ENCODE peak calls at places on chromosome 13, in four cellular contexts. U is activated CD8-positive, alpha-beta memory T cell treated with anti-CD3 and anti-CD28 coated beads for 1 hour; R is iris pigment epithelial cell; V is NCI-H1436. T is an unnamed sample.

GRCh38 chr13:77533875-77534788 is 1.4 kb upstream of the SCEL start:
- DNase-seq in R (peak; percentile 11), V (peak; percentile 20), U (no peak), T (no peak)

GRCh38 chr13:32751340-32751739 is 165.1 kb downstream of the PDS5B start:
- DNase-seq in R (no peak), U (no peak), V (no peak), T (no peak)

GRCh38 chr13:44307255-44307654 is 66.4 kb upstream of the SERP2 start:
- DNase-seq in R (no peak), U (no peak), V (no peak), T (no peak)

GRCh38 chr13:75481176-75482069 is 546 bp downstream of the TBC1D4 start:
- DNase-seq in R (peak; percentile 43), U (no peak), V (peak; percentile 51), T (no peak)

GRCh38 chr13:20973886-20974285 is 71.3 kb upstream of the XPO4 start:
- DNase-seq in R (no peak), U (no peak), V (no peak), T (no peak)

GRCh38 chr13:24511824-24512207 is 762 bp downstream of the PARP4 start:
- DNase-seq in V (no peak), R (no peak), U (no peak), T (no peak)

GRCh38 chr13:62837895-62838294 is 1422.2 kb upstream of the PCDH20 start:
- DNase-seq in U (no peak), R (peak; percentile 31), V (no peak), T (no peak)

GRCh38 chr13:98780972-98781869 is 28.7 kb upstream of the SLC15A1 start:
- DNase-seq in U (no peak), R (no peak), V (no peak), T (no peak)

GRCh38 chr13:99875391-99875790 is 96.2 kb downstream of the ZIC5 start:
- DNase-seq in V (no peak), R (no peak), U (no peak), T (no peak)

GRCh38 chr13:45409993-45410392 is 8.2 kb downstream of the SLC25A30 start:
- DNase-seq in R (no peak), V (no peak), U (no peak), T (no peak)

GRCh38 chr13:95481051-95481775 is 71.3 kb upstream of the CLDN10 start:
- DNase-seq in U (no peak), R (no peak), V (no peak), T (no peak)

GRCh38 chr13:44583126-44583525 is 7.0 kb upstream of the TSC22D1 start:
- DNase-seq in R (no peak), V (no peak), U (no peak), T (no peak)

GRCh38 chr13:28984326-28984725 is 164.2 kb downstream of the MTUS2 start:
- DNase-seq in U (no peak), V (no peak), R (no peak), T (no peak)

GRCh38 chr13:43006893-43007631 is 15.0 kb upstream of the EPSTI1 start:
- DNase-seq in U (no peak), R (peak; percentile 77), V (no peak), T (no peak)

GRCh38 chr13:59746291-59746962 is 417.3 kb downstream of the DIAPH3 start:
- DNase-seq in U (no peak), V (no peak), R (peak; percentile 77), T (no peak)

GRCh38 chr13:113582841-113583631 is 1.5 kb upstream of the TFDP1 start:
- DNase-seq in V (no peak), U (no peak), R (no peak), T (no peak)

GRCh38 chr13:113527272-113527958 is 36.9 kb upstream of the DCUN1D2 start:
- DNase-seq in U (no peak), R (no peak), V (no peak), T (no peak)

GRCh38 chr13:95221991-95222732 is 79.1 kb downstream of the ABCC4 start:
- DNase-seq in U (no peak), R (no peak), V (no peak), T (no peak)

GRCh38 chr13:73991384-73991783 is 142.8 kb downstream of the KLF12 start:
- DNase-seq in V (no peak), U (no peak), R (no peak), T (no peak)

GRCh38 chr13:39577833-39578232 is 25.2 kb downstream of the LHFPL6 start:
- DNase-seq in V (peak; percentile 3), U (no peak), R (no peak), T (no peak)

GRCh38 chr13:37492741-37493514 is 105.6 kb downstream of the POSTN start:
- DNase-seq in V (no peak), U (no peak), R (peak; percentile 95), T (no peak)

T was measured in esophagus squamous epithelium.